ENCODE peak calls at places on chromosomes 2 and 18, in four cellular contexts. R is PC-9, X is HCT116, V is mammary epithelial cell. M is an unnamed sample.

GRCh38 chr2:112077814-112078213 is 22.7 kb downstream of the TMEM87B start:
- DNase-seq in R (no peak), X (no peak), V (peak; percentile 18), M (no peak)

GRCh38 chr2:113930448-113930847 is 40.6 kb downstream of the ACTR3 start:
- DNase-seq in R (no peak), X (no peak), V (no peak), M (no peak)

GRCh38 chr2:72803151-72803550 is 22.7 kb downstream of the EXOC6B start:
- DNase-seq in R (no peak), X (no peak), V (peak; percentile 70), M (no peak)

GRCh38 chr2:113173563-113174368 is at the start of gene PSD4:
- DNase-seq in R (no peak), X (no peak), V (no peak), M (no peak)

GRCh38 chr2:2251255-2251654 is 79.8 kb downstream of the MYT1L start:
- DNase-seq in R (no peak), X (no peak), V (no peak), M (no peak)

GRCh38 chr18:21196426-21196825 is 45.6 kb upstream of the GREB1L start:
- DNase-seq in R (no peak), X (no peak), V (no peak), M (no peak)

GRCh38 chr2:131966256-131966655 is 195.5 kb downstream of the ANKRD30BL start:
- DNase-seq in R (no peak), X (no peak), V (no peak), M (no peak)

GRCh38 chr2:62304429-62305417 is 108.8 kb downstream of the B3GNT2 start:
- DNase-seq in R (peak; percentile 100), X (peak; percentile 94), V (peak; percentile 18), M (peak; percentile 62)

GRCh38 chr2:71667256-71668182 is 214.2 kb downstream of the DYSF start:
- DNase-seq in R (no peak), X (no peak), V (no peak), M (no peak)

GRCh38 chr18:58466636-58467205 is 162.2 kb downstream of the ALPK2 start:
- DNase-seq in R (no peak), X (no peak), V (peak; percentile 80), M (no peak)

GRCh38 chr18:61727241-61727640 is 165.6 kb downstream of the RNF152 start:
- DNase-seq in R (no peak), X (no peak), V (peak; percentile 10), M (no peak)

GRCh38 chr2:110638976-110639695 is 38.7 kb downstream of the BUB1 start:
- DNase-seq in R (no peak), X (no peak), V (no peak), M (no peak)

GRCh38 chr2:120383631-120384477 is 37.9 kb downstream of the INHBB start:
- DNase-seq in R (no peak), X (no peak), V (no peak), M (no peak)

GRCh38 chr2:9286553-9287399 is 80.2 kb downstream of the ASAP2 start:
- DNase-seq in R (peak; percentile 90), X (peak; percentile 57), V (peak; percentile 87), M (no peak)

GRCh38 chr2:9288233-9288632 is 81.6 kb downstream of the ASAP2 start:
- DNase-seq in R (peak; percentile 71), X (no peak), V (peak; percentile 95), M (no peak)

GRCh38 chr2:9288681-9289338 is 82.2 kb downstream of the ASAP2 start:
- DNase-seq in R (no peak), X (no peak), V (peak; percentile 44), M (no peak)

GRCh38 chr2:9285921-9286320 is 79.3 kb downstream of the ASAP2 start:
- DNase-seq in R (no peak), X (no peak), V (peak; percentile 16), M (no peak)

GRCh38 chr2:9287400-9288059 is 80.9 kb downstream of the ASAP2 start:
- DNase-seq in R (peak; percentile 100), X (peak; percentile 97), V (peak; percentile 99), M (no peak)
- TF ChIP-seq CTCF in R (no peak), X (no peak), V (no peak), M (peak; percentile 9)

DNA sequence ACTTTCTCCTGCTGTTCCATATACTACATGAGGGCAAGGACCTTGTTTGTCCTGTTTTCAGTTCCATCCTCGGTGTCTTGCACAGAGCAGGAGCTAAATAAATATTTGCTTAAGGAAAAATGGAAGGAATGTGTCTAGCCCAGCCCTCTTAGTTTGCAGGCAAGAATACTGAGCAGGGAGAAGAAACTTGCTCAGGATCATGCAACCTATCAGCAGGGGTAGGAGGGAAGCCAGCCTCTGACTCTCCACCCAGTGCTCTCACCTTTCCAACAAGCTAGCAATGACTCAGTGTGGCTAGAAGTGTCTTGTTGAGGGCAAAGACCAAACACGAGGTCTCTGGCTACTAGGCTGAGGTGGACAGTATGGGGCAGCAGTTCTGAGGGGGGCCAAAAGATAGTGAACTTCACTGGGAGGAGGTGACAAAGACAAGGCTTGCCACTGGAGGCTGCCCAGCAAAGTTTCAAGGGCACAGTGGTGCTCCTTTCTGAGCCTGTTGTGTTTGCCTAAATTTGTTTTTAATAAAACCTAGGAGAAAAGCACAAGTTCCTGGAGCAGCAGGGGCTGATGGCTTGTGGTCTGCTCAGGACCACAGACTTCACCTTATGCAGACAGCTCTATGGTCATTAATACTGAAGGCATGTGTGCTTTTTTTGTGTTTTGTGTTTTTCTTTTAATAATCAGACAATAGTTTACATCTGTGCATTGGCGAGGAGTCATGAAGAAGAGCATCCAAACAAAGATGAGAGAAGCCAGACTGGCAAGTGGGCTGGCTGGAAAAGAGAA is 49.1 kb upstream of the CTAGE1 start:
- DNase-seq in R (peak; percentile 96), X (peak; percentile 10), V (peak; percentile 93), M (no peak)
- H3K4me3 ChIP-seq in R (peak overlapping the region; percentile 52), X (peak overlapping the region; percentile 30), V (no peak overlapping the region), M (no peak overlapping the region)

GRCh38 chr2:216503697-216504375 is 5.2 kb downstream of the RPL37A start:
- DNase-seq in R (no peak), X (no peak), V (no peak), M (no peak)
- H3K36me3 ChIP-seq in R (peaks cover 56% of the 10 kb centered on the region), X (peaks cover 65% of the 10 kb centered on the region), V (peaks cover 60% of the 10 kb centered on the region), M (peaks cover 80% of the 10 kb centered on the region)

DNA sequence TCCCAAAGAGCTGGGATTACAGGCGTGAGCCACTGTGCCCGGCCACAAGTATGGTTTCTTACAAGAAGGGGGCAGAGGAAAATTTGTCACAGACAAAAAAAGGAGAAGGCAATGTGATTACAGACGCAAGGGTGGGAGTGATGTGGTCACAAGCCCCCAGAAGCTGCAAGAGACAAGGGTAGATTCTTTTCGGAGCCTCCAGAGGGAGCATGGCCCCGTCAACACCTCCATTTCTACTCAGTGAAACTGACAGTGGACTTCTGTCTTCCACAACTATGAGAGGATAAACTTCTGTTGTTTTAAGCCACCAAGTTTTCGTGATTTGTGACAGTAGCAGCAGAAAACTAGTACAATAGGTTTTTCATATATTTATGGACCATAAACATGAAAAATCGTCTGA is 2.1 kb upstream of the TCF7L1 start:
- DNase-seq in R (no peak), X (no peak), V (no peak), M (peak; percentile 29)
- TF ChIP-seq CTCF in R (no peak), X (peak; percentile 45), V (peak; percentile 58), M (peak; percentile 57)